ENCODE peak calls at places on chromosome 10, in six cellular contexts. T, C, J, B, G and Z are unnamed samples.

GRCh38 chr10:95998274-95998673 is 45.1 kb upstream of the CCNJ start:
- DNase-seq in B (no peak), G (no peak), C (no peak), T (no peak), J (no peak), Z (no peak)

GRCh38 chr10:127942811-127943210 is 35.9 kb downstream of the PTPRE start:
- DNase-seq in J (no peak), B (no peak), G (no peak), T (no peak), C (no peak), Z (no peak)

GRCh38 chr10:43707755-43708154 is 59.1 kb upstream of the ZNF32 start:
- DNase-seq in B (no peak), C (no peak), J (no peak), G (no peak), T (no peak), Z (no peak)

GRCh38 chr10:114876602-114877300 is 55.2 kb downstream of the FHIP2A start:
- DNase-seq in G (peak; percentile 71), T (peak; percentile 74), J (peak; percentile 86), B (peak; percentile 8), C (peak; percentile 73), Z (peak; percentile 57)

GRCh38 chr10:96374639-96374984 is 15.8 kb upstream of the OPALIN start:
- DNase-seq in C (peak; percentile 12), J (peak; percentile 36), T (no peak), B (no peak), G (peak; percentile 13), Z (no peak)

GRCh38 chr10:49359349-49360231 is 36.3 kb downstream of the DRGX start:
- DNase-seq in B (no peak), C (no peak), T (no peak), J (peak; percentile 39), G (no peak), Z (peak; percentile 7)

GRCh38 chr10:119516381-119517234 is 25.9 kb downstream of the RGS10 start:
- DNase-seq in J (no peak), C (peak; percentile 67), G (no peak), B (peak; percentile 69), T (no peak), Z (no peak)

GRCh38 chr10:103770139-103770538 is 85.2 kb downstream of the SH3PXD2A start:
- DNase-seq in C (no peak), J (no peak), T (no peak), B (no peak), G (no peak), Z (no peak)

GRCh38 chr10:1938317-1938716 is 201.0 kb upstream of the ADARB2 start:
- DNase-seq in T (no peak), B (no peak), J (no peak), C (no peak), G (no peak), Z (no peak)

GRCh38 chr10:119441151-119441821 is 101.2 kb downstream of the RGS10 start:
- DNase-seq in C (no peak), B (no peak), T (no peak), J (no peak), G (no peak), Z (no peak)

GRCh38 chr10:75655791-75656451 is 224.5 kb downstream of the LRMDA start:
- DNase-seq in J (no peak), B (no peak), T (no peak), C (no peak), G (no peak), Z (peak; percentile 70)

GRCh38 chr10:19133992-19134391 is 85.4 kb downstream of the MALRD1 start:
- DNase-seq in J (no peak), C (no peak), G (no peak), B (no peak), T (no peak), Z (no peak)

GRCh38 chr10:129853236-129853946 is 110.7 kb downstream of the EBF3 start:
- DNase-seq in J (no peak), B (no peak), G (no peak), C (no peak), T (no peak), Z (peak; percentile 25)

GRCh38 chr10:102342958-102343357 is 52.5 kb upstream of the NFKB2 start:
- DNase-seq in B (no peak), J (no peak), T (no peak), G (no peak), C (no peak), Z (no peak)

GRCh38 chr10:18738835-18739234 is 79.6 kb downstream of the ARL5B start:
- DNase-seq in C (no peak), J (no peak), T (no peak), G (no peak), B (no peak), Z (no peak)

GRCh38 chr10:103473261-103473671 is 5.8 kb downstream of the CALHM3 start:
- DNase-seq in J (no peak), G (no peak), B (no peak), C (no peak), T (no peak), Z (no peak)

GRCh38 chr10:74585231-74586087 is 240.9 kb upstream of the KAT6B start:
- DNase-seq in T (no peak), J (no peak), B (peak; percentile 96), C (no peak), G (no peak), Z (no peak)

GRCh38 chr10:91410638-91411367 is 659 bp downstream of the HECTD2 start:
- DNase-seq in J (no peak), C (peak; percentile 57), G (no peak), B (no peak), T (no peak), Z (no peak)

GRCh38 chr10:68871731-68872342 is 29.3 kb upstream of the DDX50 start:
- DNase-seq in B (no peak), T (no peak), G (no peak), C (no peak), J (no peak), Z (peak; percentile 46)

GRCh38 chr10:1486841-1487240 is 250.5 kb downstream of the ADARB2 start:
- DNase-seq in T (no peak), C (no peak), J (no peak), B (no peak), G (no peak), Z (no peak)

GRCh38 chr10:62424026-62424425 is 49.9 kb downstream of the ZNF365 start:
- DNase-seq in B (no peak), G (no peak), T (no peak), J (no peak), C (no peak), Z (no peak)

GRCh38 chr10:133315847-133316246 is 7.1 kb downstream of the ZNF511 start:
- DNase-seq in J (no peak), B (no peak), T (no peak), G (no peak), C (no peak), Z (peak; percentile 27)

GRCh38 chr10:72250666-72251065 is 23.1 kb upstream of the DDIT4 start:
- DNase-seq in B (no peak), C (peak; percentile 50), J (no peak), T (no peak), G (no peak), Z (no peak)

GRCh38 chr10:60367014-60367413 is 22.7 kb downstream of the ANK3 start:
- DNase-seq in J (no peak), C (no peak), T (no peak), B (no peak), G (no peak), Z (no peak)

GRCh38 chr10:60367431-60367830 is 22.2 kb downstream of the ANK3 start:
- DNase-seq in G (no peak), C (no peak), T (no peak), B (no peak), J (no peak), Z (no peak)

GRCh38 chr10:60362461-60362860 is 27.2 kb downstream of the ANK3 start:
- DNase-seq in B (no peak), J (no peak), G (no peak), T (no peak), C (no peak), Z (no peak)

GRCh38 chr10:60359066-60359465 is 30.6 kb downstream of the ANK3 start:
- DNase-seq in C (no peak), G (no peak), B (no peak), T (no peak), J (no peak), Z (no peak)

DNA sequence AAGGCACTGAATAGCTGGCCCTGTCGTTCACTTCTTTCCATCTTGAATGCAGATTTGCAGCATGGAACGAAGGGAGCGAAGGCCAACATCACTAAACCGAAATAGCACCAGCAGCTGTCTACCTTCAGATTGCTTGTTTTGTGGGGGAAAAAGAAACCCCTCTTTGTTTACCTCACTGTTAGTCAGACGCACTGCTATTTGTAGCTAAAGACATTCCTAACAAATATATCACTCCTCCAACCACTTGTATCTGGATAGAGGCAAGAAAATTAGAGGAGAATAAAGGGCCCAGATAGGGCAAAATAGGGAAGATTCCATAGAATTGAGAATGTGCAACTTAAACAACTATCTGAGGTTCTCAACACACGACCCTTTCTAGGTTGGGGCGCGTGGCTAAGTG is 26.5 kb downstream of the ANK3 start:
- DNase-seq in T (no peak), J (no peak), G (no peak), B (no peak), C (no peak), Z (no peak)
- TF ChIP-seq ATF3 in T (no peak), J (no peak), G (no peak), B (no peak), C (no peak), Z (no peak)

GRCh38 chr10:131972474-131973071 is 9.2 kb downstream of the BNIP3 start:
- DNase-seq in B (no peak), C (peak; percentile 54), T (no peak), J (no peak), G (no peak), Z (no peak)
- TF ChIP-seq ATF3 in B (no peak), C (no peak), T (no peak), J (no peak), G (no peak), Z (no peak)

DNA sequence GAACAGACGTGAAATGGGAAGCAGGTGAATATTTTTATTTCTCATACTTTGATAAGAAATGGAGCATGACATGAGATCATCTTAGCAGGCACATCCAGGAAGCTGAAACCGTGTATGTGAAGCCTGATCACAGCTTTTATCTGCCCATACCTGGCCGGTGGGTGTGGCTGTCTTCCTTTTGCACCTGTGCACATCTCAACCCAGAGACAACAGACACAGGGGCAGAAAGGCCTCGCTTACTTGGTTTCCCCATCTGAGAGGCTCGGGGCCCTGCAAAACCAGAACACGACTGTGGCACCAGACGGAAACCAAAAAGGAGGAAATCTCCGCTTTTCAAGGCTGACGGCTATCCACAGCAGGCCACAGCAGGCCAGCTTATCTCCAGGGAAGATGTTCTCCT is 116.4 kb downstream of the TCERG1L start:
- DNase-seq in T (no peak), J (no peak), C (no peak), B (no peak), G (no peak), Z (no peak)
- TF ChIP-seq ATF3 in T (no peak), J (no peak), C (no peak), B (no peak), G (no peak), Z (no peak)

GRCh38 chr10:110353244-110354119 is 48.8 kb upstream of the SMNDC1 start:
- DNase-seq in G (no peak), C (peak; percentile 8), B (no peak), J (peak; percentile 38), T (peak; percentile 73), Z (no peak)

GRCh38 chr10:110356628-110357245 is 52.0 kb upstream of the SMNDC1 start:
- DNase-seq in G (no peak), T (peak; percentile 72), J (no peak), B (peak; percentile 100), C (peak; percentile 30), Z (no peak)

GRCh38 chr10:110355922-110356627 is 51.4 kb upstream of the SMNDC1 start:
- DNase-seq in B (no peak), J (no peak), C (no peak), G (no peak), T (no peak), Z (no peak)

GRCh38 chr10:110354322-110354766 is 49.6 kb upstream of the SMNDC1 start:
- DNase-seq in J (peak; percentile 88), C (peak; percentile 75), T (peak; percentile 85), B (peak; percentile 58), G (peak; percentile 58), Z (peak; percentile 41)

GRCh38 chr10:110355181-110355831 is 50.6 kb upstream of the SMNDC1 start:
- DNase-seq in B (peak; percentile 58), J (no peak), T (no peak), G (no peak), C (no peak), Z (no peak)
- TF ChIP-seq ATF3 in B (no peak), J (no peak), T (no peak), G (no peak), C (no peak), Z (no peak)